ENCODE peak calls at places on chromosomes 1 and 21, in ten cellular contexts. K, L, M, D, N, S, A, W, F and X are unnamed samples.

GRCh38 chr1:163794551-163794950 is 472.8 kb downstream of the NUF2 start:
- DNase-seq in W (peak), M (no peak), S (no peak), A (no peak), L (no peak), K (no peak), N (no peak), F (peak), D (no peak), X (no peak)

GRCh38 chr1:226373376-226373775 is 34.5 kb downstream of the PARP1 start:
- DNase-seq in D (no peak), S (no peak), L (no peak), N (no peak), K (no peak), W (no peak), M (no peak), A (no peak), F (no peak), X (no peak)

GRCh38 chr1:115466433-115466832 is 128.4 kb upstream of the NGF start:
- DNase-seq in W (peak), N (no peak), F (no peak), A (no peak), D (no peak), M (no peak), K (no peak), L (no peak), S (no peak), X (no peak)

GRCh38 chr1:154809436-154810413 is 60.4 kb downstream of the KCNN3 start:
- DNase-seq in N (no peak), M (no peak), S (no peak), D (no peak), L (no peak), A (no peak), K (peak), F (peak), W (no peak), X (no peak)

GRCh38 chr1:118159578-118159977 is 25.4 kb downstream of the SPAG17 start:
- DNase-seq in K (no peak), L (no peak), W (no peak), S (no peak), N (no peak), A (no peak), F (no peak), M (no peak), D (no peak), X (no peak)

GRCh38 chr1:175742790-175743459 is 470 bp downstream of the TNR start:
- DNase-seq in D (peak), L (no peak), M (no peak), S (no peak), W (peak), K (peak), N (no peak), A (no peak), F (peak), X (no peak)

GRCh38 chr21:37079211-37079824 is 6.3 kb downstream of the TTC3 start:
- DNase-seq in S (no peak), F (no peak), L (no peak), M (no peak), N (no peak), W (no peak), K (peak), D (no peak), A (no peak), X (no peak)

GRCh38 chr1:86517336-86517735 is 29.5 kb upstream of the CLCA4 start:
- DNase-seq in S (no peak), W (peak), K (peak), F (peak), D (no peak), L (no peak), M (no peak), A (no peak), N (no peak), X (peak)

GRCh38 chr1:83641206-83641658 is 357.7 kb downstream of the TTLL7 start:
- DNase-seq in N (no peak), M (no peak), A (no peak), L (no peak), F (peak), S (no peak), W (peak), D (no peak), K (no peak), X (no peak)

GRCh38 chr1:50978144-50978851 is 8.3 kb downstream of the CDKN2C start:
- DNase-seq in S (no peak), K (peak), A (no peak), M (peak), L (peak), F (peak), D (peak), W (peak), N (no peak), X (no peak)

GRCh38 chr1:229035054-229035747 is 235.7 kb upstream of the RAB4A start:
- DNase-seq in K (no peak), D (no peak), N (no peak), F (no peak), S (no peak), W (no peak), M (no peak), L (no peak), A (no peak), X (no peak)

GRCh38 chr1:185087101-185087500 is 41.7 kb downstream of the RNF2 start:
- DNase-seq in M (no peak), K (no peak), S (no peak), W (no peak), L (no peak), F (no peak), D (no peak), A (no peak), N (no peak), X (no peak)

GRCh38 chr1:248823517-248824001 is 2.2 kb downstream of the SH3BP5L start:
- DNase-seq in M (no peak), F (no peak), S (no peak), D (no peak), W (peak), A (no peak), K (peak), L (no peak), N (no peak), X (no peak)

GRCh38 chr1:41394918-41395598 is 33.8 kb downstream of the FOXO6 start:
- DNase-seq in K (no peak), F (peak), L (no peak), M (no peak), N (no peak), S (no peak), W (peak), A (peak), D (no peak), X (no peak)

GRCh38 chr1:35876988-35877387 is 6.0 kb upstream of the AGO1 start:
- DNase-seq in S (no peak), A (no peak), D (no peak), M (no peak), W (peak), F (no peak), L (no peak), N (no peak), K (peak), X (no peak)

DNA sequence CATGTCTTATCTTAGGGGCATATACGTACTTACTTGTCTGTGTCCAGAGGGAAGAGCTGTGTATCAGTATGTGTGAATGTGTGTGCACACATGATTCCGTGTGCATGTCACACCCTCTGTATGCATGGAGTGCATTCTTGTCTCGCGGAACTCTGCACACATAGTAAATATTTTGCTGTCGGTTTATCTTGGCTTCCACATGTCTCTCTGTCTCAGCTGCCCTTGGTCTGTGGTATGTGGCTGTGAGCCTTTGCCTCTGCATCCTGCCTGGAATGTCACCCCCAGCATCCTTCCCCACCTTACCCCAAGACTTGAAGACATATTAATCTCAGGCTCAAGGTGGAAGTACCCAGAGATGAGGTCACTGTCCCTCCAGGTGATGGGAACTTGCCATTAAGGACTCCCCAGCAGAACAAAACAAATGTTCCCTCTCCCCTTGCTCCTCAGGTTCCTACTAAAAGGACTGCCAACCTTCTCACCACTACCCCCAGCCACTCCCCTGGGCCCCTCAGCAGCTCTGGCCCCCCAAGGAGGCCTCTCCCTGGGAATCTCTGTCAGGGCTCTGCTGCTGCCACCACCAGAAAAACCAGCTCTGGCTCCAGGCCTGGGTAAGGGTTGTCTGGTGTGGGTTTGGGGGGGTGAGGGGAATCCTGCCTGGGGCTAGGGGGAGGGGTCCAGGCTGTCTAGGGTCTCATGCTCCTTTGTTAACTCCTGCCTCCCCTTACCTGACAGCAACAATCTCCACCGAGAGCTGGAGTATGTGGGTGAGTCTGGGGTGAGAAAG is 5.0 kb downstream of the NECTIN4 start:
- DNase-seq in F (no peak), W (peak), S (no peak), D (no peak), M (no peak), K (no peak), L (no peak), N (no peak), A (no peak), X (no peak)
- H3K27ac ChIP-seq in F (peak), W (peak), S (peak), D (no peak), M (no peak), K (peak), L (peak), N (peak), A (no peak), X (peak)

GRCh38 chr1:153542956-153543737 is 2.4 kb upstream of the S100A5 start:
- DNase-seq in D (no peak), W (no peak), S (no peak), A (no peak), M (no peak), N (no peak), K (no peak), F (no peak), L (no peak), X (no peak)
- H3K27ac ChIP-seq in D (no peak), W (no peak), S (peak), A (no peak), M (no peak), N (no peak), K (no peak), F (no peak), L (no peak), X (peak)

GRCh38 chr1:23722652-23723051 is 20.6 kb upstream of the ELOA start:
- DNase-seq in K (no peak), F (no peak), N (no peak), L (no peak), D (no peak), M (no peak), S (no peak), A (no peak), W (no peak), X (no peak)

GRCh38 chr1:23720256-23720995 is 22.8 kb upstream of the ELOA start:
- DNase-seq in D (no peak), N (no peak), L (no peak), M (no peak), K (no peak), S (no peak), W (no peak), F (peak), A (no peak), X (no peak)

GRCh38 chr1:23719162-23719820 is 24.0 kb upstream of the ELOA start:
- DNase-seq in W (no peak), F (peak), M (no peak), L (no peak), N (peak), S (no peak), A (no peak), K (peak), D (no peak), X (no peak)

DNA sequence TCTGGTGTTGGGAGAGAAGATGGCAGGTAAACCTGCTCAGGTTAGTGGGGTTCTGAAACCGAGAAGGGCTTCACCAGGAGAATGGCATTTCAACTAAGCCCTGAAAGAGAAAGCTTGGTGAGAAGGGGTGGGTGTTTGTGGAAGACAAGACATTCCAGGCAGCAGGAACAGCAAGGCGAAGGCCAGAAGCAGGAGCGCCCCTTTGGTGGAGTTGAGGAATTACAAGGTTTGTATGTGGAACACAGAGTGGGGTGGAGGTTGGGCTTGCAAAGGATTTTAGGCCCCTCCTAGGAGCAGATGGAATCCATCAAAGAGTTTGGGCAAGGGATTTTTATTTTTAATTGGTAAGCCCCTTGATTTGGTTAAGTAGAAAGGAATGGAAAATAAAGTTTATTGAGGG is 24.8 kb upstream of the ELOA start:
- DNase-seq in W (peak), S (no peak), F (no peak), N (no peak), M (no peak), L (no peak), A (no peak), K (peak), D (peak), X (peak)
- H3K27ac ChIP-seq in W (no peak), S (no peak), F (no peak), N (no peak), M (no peak), L (no peak), A (no peak), K (no peak), D (no peak), X (no peak)

GRCh38 chr1:10121688-10122087 is 88.7 kb upstream of the KIF1B start:
- DNase-seq in D (no peak), S (no peak), N (no peak), M (no peak), W (no peak), K (no peak), L (no peak), F (no peak), A (no peak), X (no peak)
- H3K27ac ChIP-seq in D (no peak), S (no peak), N (no peak), M (no peak), W (no peak), K (no peak), L (no peak), F (no peak), A (no peak), X (no peak)

GRCh38 chr1:247100676-247101279 is 3.4 kb downstream of the ZNF669 start:
- DNase-seq in N (no peak), K (no peak), D (no peak), M (no peak), W (no peak), L (no peak), A (no peak), F (no peak), S (no peak), X (no peak)
- H3K27ac ChIP-seq in N (no peak), K (no peak), D (no peak), M (no peak), W (no peak), L (no peak), A (no peak), F (no peak), S (no peak), X (no peak)

GRCh38 chr1:167135281-167135840 is 41.5 kb downstream of the STYXL2 start:
- DNase-seq in L (no peak), A (no peak), M (no peak), N (no peak), W (peak), D (no peak), F (no peak), K (no peak), S (no peak), X (no peak)

GRCh38 chr1:167138703-167139102 is 44.8 kb downstream of the STYXL2 start:
- DNase-seq in F (no peak), M (no peak), S (no peak), W (no peak), N (no peak), D (no peak), K (no peak), L (no peak), A (no peak), X (no peak)

GRCh38 chr1:167132306-167133010 is 38.6 kb downstream of the STYXL2 start:
- DNase-seq in S (no peak), L (no peak), M (no peak), W (no peak), F (no peak), A (no peak), N (no peak), D (no peak), K (no peak), X (no peak)

GRCh38 chr1:167137285-167138192 is 43.7 kb downstream of the STYXL2 start:
- DNase-seq in F (no peak), W (no peak), L (no peak), N (no peak), D (no peak), S (no peak), M (no peak), A (no peak), K (no peak), X (no peak)

GRCh38 chr1:167136191-167136614 is 42.3 kb downstream of the STYXL2 start:
- DNase-seq in A (no peak), K (peak), S (no peak), W (peak), N (no peak), L (no peak), F (peak), M (no peak), D (peak), X (no peak)
- H3K27ac ChIP-seq in A (no peak), K (no peak), S (no peak), W (peak), N (no peak), L (no peak), F (no peak), M (no peak), D (no peak), X (no peak)